ENCODE peak calls at places on chromosome 7, in seven cellular contexts. F is tibial artery, C is Panc1, T is astrocyte of the spinal cord, M is tibial nerve, G is body of pancreas, B is transverse colon. Z is an unnamed sample.

GRCh38 chr7:4202154-4202553 is 479.9 kb upstream of the FOXK1 start:
- DNase-seq in F (no peak), C (no peak), T (no peak), M (no peak), G (no peak), B (no peak), Z (no peak)

GRCh38 chr7:129958643-129959479 is 6.1 kb upstream of the UBE2H start:
- DNase-seq in F (no peak), C (no peak), T (peak; percentile 58), M (no peak), G (peak; percentile 80), B (peak; percentile 74), Z (no peak)

GRCh38 chr7:85023066-85023687 is 163.7 kb downstream of the SEMA3D start:
- DNase-seq in F (no peak), C (no peak), T (peak; percentile 59), M (peak; percentile 81), G (peak; percentile 12), B (no peak), Z (no peak)

GRCh38 chr7:12643001-12643400 is 44.4 kb upstream of the ARL4A start:
- DNase-seq in F (no peak), C (no peak), T (peak; percentile 41), M (no peak), G (no peak), B (no peak), Z (no peak)

GRCh38 chr7:36096460-36097095 is 56.5 kb upstream of the EEPD1 start:
- DNase-seq in F (no peak), C (no peak), T (no peak), M (no peak), G (no peak), B (no peak), Z (no peak)

GRCh38 chr7:37371755-37372154 is 76.9 kb downstream of the ELMO1 start:
- DNase-seq in F (no peak), C (no peak), T (no peak), M (no peak), G (no peak), B (no peak), Z (no peak)

GRCh38 chr7:151754142-151754590 is 122.7 kb downstream of the PRKAG2 start:
- DNase-seq in F (peak; percentile 76), C (peak; percentile 98), T (peak; percentile 97), M (peak; percentile 70), G (peak; percentile 85), B (peak; percentile 74), Z (peak; percentile 65)

GRCh38 chr7:77542399-77542798 is 5.3 kb downstream of the PTPN12 start:
- DNase-seq in F (no peak), C (no peak), T (no peak), M (no peak), G (no peak), B (no peak), Z (no peak)

GRCh38 chr7:86598311-86598710 is 45.4 kb upstream of the GRM3 start:
- DNase-seq in F (no peak), C (no peak), T (no peak), M (no peak), G (peak; percentile 25), B (no peak), Z (no peak)

GRCh38 chr7:55056577-55057480 is 38.0 kb downstream of the EGFR start:
- DNase-seq in F (peak; percentile 69), C (no peak), T (no peak), M (peak; percentile 73), G (no peak), B (no peak), Z (no peak)

GRCh38 chr7:155566011-155566836 is 19.9 kb upstream of the CNPY1 start:
- DNase-seq in F (no peak), C (no peak), T (no peak), M (no peak), G (no peak), B (no peak), Z (no peak)

GRCh38 chr7:37193087-37193774 is 255.4 kb downstream of the ELMO1 start:
- DNase-seq in F (no peak), C (no peak), T (peak; percentile 5), M (no peak), G (no peak), B (no peak), Z (no peak)

GRCh38 chr7:151858456-151858855 is 18.5 kb downstream of the PRKAG2 start:
- DNase-seq in F (no peak), C (no peak), T (no peak), M (no peak), G (no peak), B (no peak), Z (no peak)

GRCh38 chr7:116166167-116166566 is 44.2 kb upstream of the TES start:
- DNase-seq in F (no peak), C (no peak), T (peak; percentile 27), M (no peak), G (no peak), B (no peak), Z (no peak)

GRCh38 chr7:78412216-78412858 is 613.8 kb downstream of the PHTF2 start:
- DNase-seq in F (no peak), C (no peak), T (no peak), M (no peak), G (no peak), B (no peak), Z (no peak)

GRCh38 chr7:100607111-100607510 is 4.9 kb downstream of the PCOLCE start:
- DNase-seq in F (no peak), C (no peak), T (no peak), M (no peak), G (no peak), B (no peak), Z (no peak)

GRCh38 chr7:100613447-100614185 is 1.3 kb downstream of the MOSPD3 start:
- DNase-seq in F (no peak), C (no peak), T (no peak), M (no peak), G (no peak), B (no peak), Z (no peak)

GRCh38 chr7:100614308-100614861 is 2.0 kb downstream of the MOSPD3 start:
- DNase-seq in F (no peak), C (no peak), T (no peak), M (no peak), G (no peak), B (no peak), Z (no peak)

GRCh38 chr7:100611983-100612729 is at the start of gene MOSPD3:
- DNase-seq in F (peak; percentile 99), C (peak; percentile 100), T (peak; percentile 100), M (peak; percentile 100), G (peak; percentile 99), B (peak; percentile 99), Z (peak; percentile 98)

GRCh38 chr7:100612730-100613446 is 548 bp downstream of the MOSPD3 start:
- DNase-seq in F (peak; percentile 25), C (no peak), T (peak; percentile 5), M (peak; percentile 9), G (no peak), B (no peak), Z (no peak)
- TF ChIP-seq CTCF in F (no peak), C (no peak), T (peak; percentile 14), M (no peak), G (no peak), B (no peak), Z (no peak)

DNA sequence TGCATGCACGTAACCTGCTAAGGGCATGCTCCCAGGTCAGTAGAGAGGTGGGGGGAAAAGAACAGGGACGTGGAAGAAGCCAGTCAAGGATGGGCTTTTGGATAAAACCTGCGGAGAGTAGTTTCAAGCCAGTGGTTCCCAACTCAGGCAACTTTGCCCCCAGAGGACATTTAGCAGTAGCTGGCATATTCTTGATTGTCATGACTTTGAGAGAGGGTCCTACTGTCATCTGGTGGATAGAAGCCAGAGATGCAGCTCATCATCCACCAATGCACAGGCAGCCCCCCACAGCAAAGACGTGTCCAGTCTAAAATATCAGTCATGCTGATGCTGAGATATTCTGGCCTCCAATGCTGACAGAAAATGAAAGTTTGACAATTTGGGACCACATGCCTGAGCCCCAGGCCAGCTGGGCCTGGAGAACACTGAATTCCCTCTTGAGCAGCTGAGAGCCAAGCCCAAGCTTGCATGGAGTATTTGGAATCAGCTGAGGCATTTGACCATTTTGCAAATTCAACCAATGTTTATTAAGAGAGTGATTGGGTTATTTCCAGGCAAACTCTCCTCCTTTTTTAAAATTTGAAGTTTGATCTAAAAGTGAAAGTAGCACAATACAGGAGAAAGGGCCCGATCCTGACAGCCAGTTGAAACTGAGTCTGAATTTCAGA is 110.0 kb upstream of the C7orf33 start:
- DNase-seq in F (no peak), C (no peak), T (no peak), M (no peak), G (no peak), B (no peak), Z (no peak)
- TF ChIP-seq CTCF in F (no peak), C (no peak), T (no peak), M (no peak), G (no peak), B (no peak), Z (no peak)

GRCh38 chr7:102317231-102318059 is 30.8 kb downstream of the SH2B2 start:
- DNase-seq in F (no peak), C (no peak), T (no peak), M (no peak), G (no peak), B (no peak), Z (no peak)

GRCh38 chr7:102310414-102310815 is 23.7 kb downstream of the SH2B2 start:
- DNase-seq in F (no peak), C (no peak), T (no peak), M (no peak), G (no peak), B (no peak), Z (no peak)

GRCh38 chr7:102312317-102312716 is 25.6 kb downstream of the SH2B2 start:
- DNase-seq in F (no peak), C (no peak), T (no peak), M (no peak), G (no peak), B (no peak), Z (no peak)

GRCh38 chr7:102318482-102318971 is 31.9 kb downstream of the SH2B2 start:
- DNase-seq in F (no peak), C (no peak), T (peak; percentile 16), M (no peak), G (peak; percentile 52), B (no peak), Z (no peak)

GRCh38 chr7:102313997-102314780 is 27.5 kb downstream of the SH2B2 start:
- DNase-seq in F (no peak), C (no peak), T (no peak), M (no peak), G (no peak), B (no peak), Z (no peak)
- TF ChIP-seq CTCF in F (no peak), C (no peak), T (no peak), M (no peak), G (no peak), B (no peak), Z (no peak)

DNA sequence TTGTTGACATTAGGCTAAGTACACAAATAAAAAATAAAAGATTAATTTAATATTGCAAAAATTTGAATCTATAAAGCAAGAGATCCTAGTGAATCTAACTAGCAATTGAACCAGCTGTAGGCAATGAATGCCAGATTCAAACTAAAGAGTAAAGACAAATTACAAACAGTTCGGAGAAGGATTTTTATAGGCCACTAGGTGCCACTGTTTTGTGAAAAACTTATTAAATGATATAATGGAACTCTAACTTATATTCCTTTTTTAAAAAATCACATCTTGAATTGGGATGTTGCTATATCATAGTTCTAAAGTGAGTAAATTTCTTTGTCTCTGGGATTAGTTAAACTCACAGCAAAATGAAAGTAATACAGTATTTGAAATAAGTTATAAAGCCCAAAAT is 39.1 kb upstream of the GNAI1 start:
- DNase-seq in F (no peak), C (no peak), T (peak; percentile 31), M (peak; percentile 26), G (no peak), B (no peak), Z (no peak)
- TF ChIP-seq CTCF in F (peak; percentile 62), C (peak; percentile 58), T (peak; percentile 48), M (peak; percentile 55), G (peak; percentile 53), B (peak; percentile 42), Z (peak; percentile 65)

Z was measured in mesothelial cell of epicardium.